ENCODE peak calls at places on chromosomes 13 and 19, in ten cellular contexts. X is central memory CD8-positive, alpha-beta T cell; C is substantia nigra; T is progenitor cell of endocrine pancreas; H is amniotic epithelial cell; D is stimulated activated CD8-positive, alpha-beta memory T cell treated with anti-CD3 and anti-CD28 coated beads, Interleukin-4, amount 100 ng/mL, for 1 hour; W is GM04503; M is activated T-cell treated with anti-CD3 and anti-CD28 coated beads for 1 hour; Y is activated naive CD8-positive, alpha-beta T cell treated with anti-CD3 and anti-CD28 coated beads for 36 hours; K is RWPE1. N is an unnamed sample.

GRCh38 chr19:34313188-34313587 is 51.8 kb upstream of the GPI start:
- DNase-seq in X (no peak), C (no peak), T (no peak), H (peak), D (no peak), W (no peak), M (no peak), Y (no peak), K (peak), N (no peak)

GRCh38 chr19:30402790-30403189 is 30.6 kb downstream of the ZNF536 start:
- DNase-seq in X (no peak), C (no peak), T (no peak), H (no peak), D (no peak), W (no peak), M (no peak), Y (no peak), K (no peak), N (no peak)

GRCh38 chr13:109275848-109276247 is 510.5 kb downstream of the IRS2 start:
- DNase-seq in X (no peak), C (no peak), T (no peak), H (peak), D (no peak), W (no peak), M (no peak), Y (peak), K (peak), N (no peak)

GRCh38 chr19:294819-295686 is 3.9 kb upstream of the PLPP2 start:
- DNase-seq in X (peak), C (no peak), T (peak), H (peak), D (no peak), W (no peak), M (peak), Y (peak), K (peak), N (no peak)

GRCh38 chr19:52566588-52566987 is 3.5 kb upstream of the ZNF701 start:
- DNase-seq in X (no peak), C (no peak), T (no peak), H (peak), D (no peak), W (no peak), M (no peak), Y (no peak), K (peak), N (no peak)

GRCh38 chr19:54644056-54644455 is 13.8 kb downstream of the LILRB1 start:
- DNase-seq in X (no peak), C (peak), T (no peak), H (no peak), D (no peak), W (no peak), M (no peak), Y (no peak), K (no peak), N (no peak)

GRCh38 chr13:44819245-44819644 is 170.0 kb downstream of the NUFIP1 start:
- DNase-seq in X (no peak), C (no peak), T (no peak), H (peak), D (no peak), W (no peak), M (no peak), Y (peak), K (peak), N (no peak)

GRCh38 chr13:99308481-99309087 is 1.4 kb upstream of the GPR183 start:
- DNase-seq in X (no peak), C (no peak), T (no peak), H (peak), D (no peak), W (peak), M (no peak), Y (no peak), K (no peak), N (no peak)

GRCh38 chr19:46766569-46767317 is 20.5 kb upstream of the STRN4 start:
- DNase-seq in X (no peak), C (no peak), T (no peak), H (no peak), D (no peak), W (no peak), M (peak), Y (peak), K (no peak), N (no peak)

GRCh38 chr13:51303063-51303552 is 36.4 kb upstream of the SERPINE3 start:
- DNase-seq in X (no peak), C (no peak), T (no peak), H (no peak), D (no peak), W (no peak), M (no peak), Y (no peak), K (no peak), N (no peak)

GRCh38 chr13:52158629-52159158 is 703 bp downstream of the NEK3 start:
- DNase-seq in X (no peak), C (peak), T (no peak), H (peak), D (no peak), W (no peak), M (peak), Y (no peak), K (peak), N (peak)

GRCh38 chr13:51729853-51730553 is 74.0 kb downstream of the DHRS12 start:
- DNase-seq in X (no peak), C (no peak), T (no peak), H (peak), D (no peak), W (peak), M (no peak), Y (peak), K (peak), N (no peak)

GRCh38 chr13:59425211-59425721 is 738.5 kb downstream of the DIAPH3 start:
- DNase-seq in X (no peak), C (no peak), T (no peak), H (peak), D (no peak), W (peak), M (no peak), Y (no peak), K (no peak), N (no peak)

GRCh38 chr19:29380581-29380980 is 145.2 kb upstream of the VSTM2B start:
- DNase-seq in X (no peak), C (no peak), T (peak), H (no peak), D (no peak), W (no peak), M (no peak), Y (no peak), K (no peak), N (no peak)

GRCh38 chr19:19434483-19435045 is 29.1 kb downstream of the GATAD2A start:
- DNase-seq in X (no peak), C (no peak), T (no peak), H (peak), D (no peak), W (peak), M (no peak), Y (no peak), K (no peak), N (no peak)

GRCh38 chr13:94783489-94783888 is 71.1 kb upstream of the SOX21 start:
- DNase-seq in X (no peak), C (no peak), T (no peak), H (no peak), D (no peak), W (no peak), M (no peak), Y (no peak), K (no peak), N (no peak)

GRCh38 chr19:39416626-39417120 is 4.2 kb downstream of the PLEKHG2 start:
- DNase-seq in X (no peak), C (no peak), T (no peak), H (no peak), D (no peak), W (no peak), M (no peak), Y (no peak), K (no peak), N (no peak)

GRCh38 chr19:50178859-50179537 is 15.9 kb upstream of the IZUMO2 start:
- DNase-seq in X (no peak), C (no peak), T (no peak), H (no peak), D (no peak), W (no peak), M (no peak), Y (no peak), K (no peak), N (no peak)

GRCh38 chr19:38949580-38950367 is 19.0 kb downstream of the MRPS12 start:
- DNase-seq in X (peak), C (peak), T (peak), H (peak), D (peak), W (no peak), M (peak), Y (peak), K (no peak), N (peak)

GRCh38 chr13:103282571-103283450 is 216.6 kb upstream of the SLC10A2 start:
- DNase-seq in X (no peak), C (no peak), T (no peak), H (peak), D (no peak), W (peak), M (no peak), Y (no peak), K (peak), N (no peak)

GRCh38 chr13:113827021-113827420 is 36.9 kb downstream of the GAS6 start:
- DNase-seq in X (no peak), C (no peak), T (no peak), H (no peak), D (no peak), W (no peak), M (no peak), Y (no peak), K (no peak), N (no peak)

GRCh38 chr13:20303636-20304035 is 71.5 kb upstream of the GJB6 start:
- DNase-seq in X (no peak), C (no peak), T (no peak), H (no peak), D (no peak), W (peak), M (no peak), Y (no peak), K (no peak), N (no peak)

GRCh38 chr19:52991484-52991883 is 22.2 kb upstream of the ERVV-1 start:
- DNase-seq in X (no peak), C (no peak), T (no peak), H (peak), D (no peak), W (peak), M (no peak), Y (no peak), K (peak), N (no peak)

GRCh38 chr13:25170554-25171107 is 1.5 kb downstream of the AMER2 start:
- DNase-seq in X (no peak), C (no peak), T (peak), H (no peak), D (no peak), W (no peak), M (no peak), Y (peak), K (no peak), N (peak)

GRCh38 chr13:104837756-104838155 is 1697.7 kb downstream of the EFNB2 start:
- DNase-seq in X (no peak), C (no peak), T (no peak), H (peak), D (no peak), W (no peak), M (no peak), Y (no peak), K (no peak), N (no peak)

GRCh38 chr19:33134571-33135041 is 2.7 kb downstream of the WDR88 start:
- DNase-seq in X (no peak), C (no peak), T (no peak), H (no peak), D (no peak), W (no peak), M (peak), Y (peak), K (no peak), N (no peak)

GRCh38 chr13:50691176-50691681 is 152.3 kb downstream of the DLEU7 start:
- DNase-seq in X (no peak), C (no peak), T (no peak), H (peak), D (no peak), W (no peak), M (no peak), Y (no peak), K (no peak), N (no peak)

GRCh38 chr19:55220525-55220924 is 8.0 kb downstream of the TMEM86B start:
- DNase-seq in X (no peak), C (no peak), T (no peak), H (no peak), D (no peak), W (no peak), M (no peak), Y (no peak), K (no peak), N (no peak)

GRCh38 chr19:45179063-45179847 is 671 bp downstream of the BLOC1S3 start:
- DNase-seq in X (no peak), C (no peak), T (no peak), H (no peak), D (no peak), W (no peak), M (no peak), Y (peak), K (no peak), N (no peak)

GRCh38 chr13:41413907-41414306 is 43.4 kb upstream of the RGCC start:
- DNase-seq in X (no peak), C (no peak), T (no peak), H (no peak), D (no peak), W (no peak), M (no peak), Y (no peak), K (no peak), N (no peak)

GRCh38 chr19:5903054-5903501 is 512 bp downstream of the NDUFA11 start:
- DNase-seq in X (no peak), C (no peak), T (no peak), H (peak), D (no peak), W (peak), M (no peak), Y (peak), K (peak), N (no peak)

GRCh38 chr13:79246575-79246949 is 159.5 kb downstream of the RBM26 start:
- DNase-seq in X (no peak), C (no peak), T (no peak), H (no peak), D (no peak), W (no peak), M (no peak), Y (no peak), K (no peak), N (no peak)

GRCh38 chr19:7783991-7784421 is 21.0 kb downstream of the CLEC4M start:
- DNase-seq in X (no peak), C (no peak), T (no peak), H (peak), D (no peak), W (no peak), M (no peak), Y (no peak), K (peak), N (no peak)

GRCh38 chr13:113758651-113759524 is at the start of gene TMEM255B:
- DNase-seq in X (peak), C (peak), T (peak), H (peak), D (peak), W (no peak), M (peak), Y (peak), K (peak), N (peak)

GRCh38 chr13:106286811-106287210 is 248.7 kb downstream of the EFNB2 start:
- DNase-seq in X (no peak), C (no peak), T (no peak), H (no peak), D (no peak), W (no peak), M (no peak), Y (no peak), K (no peak), N (no peak)

GRCh38 chr13:22130254-22130653 is 459.4 kb downstream of the FGF9 start:
- DNase-seq in X (no peak), C (no peak), T (no peak), H (no peak), D (no peak), W (no peak), M (no peak), Y (no peak), K (no peak), N (no peak)